ENCODE peak calls at places on chromosomes 2 and 18, in six cellular contexts. One of them, this sample, is unnamed.

GRCh38 chr2:127326289-127326945 is 32.5 kb upstream of the ERCC3 start:
- DNase-seq in cardiac muscle cell: no peak
- DNase-seq in B cell: no peak
- DNase-seq in AG10803: no peak
- DNase-seq in fibroblast of pulmonary artery: no peak
- DNase-seq in GM23338: no peak
- DNase-seq in this sample: no peak

GRCh38 chr2:186365406-186365805 is 120.7 kb upstream of the ZC3H15 start:
- DNase-seq in GM23338: no peak
- DNase-seq in cardiac muscle cell: no peak
- DNase-seq in B cell: no peak
- DNase-seq in fibroblast of pulmonary artery: peak
- DNase-seq in AG10803: peak
- DNase-seq in this sample: no peak

GRCh38 chr18:7117390-7118355 is at the start of gene LAMA1:
- DNase-seq in cardiac muscle cell: peak
- DNase-seq in AG10803: no peak
- DNase-seq in B cell: no peak
- DNase-seq in fibroblast of pulmonary artery: peak
- DNase-seq in GM23338: peak
- DNase-seq in this sample: no peak

GRCh38 chr2:145849466-145849865 is 1329.5 kb upstream of the ZEB2 start:
- DNase-seq in AG10803: no peak
- DNase-seq in fibroblast of pulmonary artery: no peak
- DNase-seq in B cell: no peak
- DNase-seq in GM23338: no peak
- DNase-seq in cardiac muscle cell: no peak
- DNase-seq in this sample: no peak

GRCh38 chr2:223633656-223634055 is 31.5 kb upstream of the SCG2 start:
- DNase-seq in cardiac muscle cell: no peak
- DNase-seq in B cell: no peak
- DNase-seq in GM23338: no peak
- DNase-seq in fibroblast of pulmonary artery: no peak
- DNase-seq in AG10803: peak
- DNase-seq in this sample: no peak

GRCh38 chr2:18585526-18585925 is 3.8 kb downstream of the NT5C1B start:
- DNase-seq in fibroblast of pulmonary artery: no peak
- DNase-seq in GM23338: no peak
- DNase-seq in AG10803: peak
- DNase-seq in cardiac muscle cell: no peak
- DNase-seq in B cell: no peak
- DNase-seq in this sample: no peak

GRCh38 chr2:144515694-144516416 is 4.1 kb downstream of the ZEB2 start:
- DNase-seq in GM23338: peak
- DNase-seq in B cell: peak
- DNase-seq in AG10803: peak
- DNase-seq in fibroblast of pulmonary artery: peak
- DNase-seq in cardiac muscle cell: peak
- DNase-seq in this sample: no peak

GRCh38 chr2:13542642-13543041 is 825.9 kb downstream of the TRIB2 start:
- DNase-seq in fibroblast of pulmonary artery: no peak
- DNase-seq in B cell: no peak
- DNase-seq in AG10803: no peak
- DNase-seq in cardiac muscle cell: no peak
- DNase-seq in GM23338: no peak
- DNase-seq in this sample: no peak

GRCh38 chr2:84931384-84931821 is 25.9 kb downstream of the TMSB10 start:
- DNase-seq in GM23338: no peak
- DNase-seq in B cell: no peak
- DNase-seq in cardiac muscle cell: no peak
- DNase-seq in AG10803: no peak
- DNase-seq in fibroblast of pulmonary artery: no peak
- DNase-seq in this sample: peak

GRCh38 chr2:222296311-222296736 is 2.5 kb downstream of the PAX3 start:
- DNase-seq in cardiac muscle cell: no peak
- DNase-seq in B cell: no peak
- DNase-seq in AG10803: no peak
- DNase-seq in fibroblast of pulmonary artery: no peak
- DNase-seq in GM23338: no peak
- DNase-seq in this sample: no peak

GRCh38 chr2:38622210-38622609 is 19.5 kb upstream of the HNRNPLL start:
- DNase-seq in cardiac muscle cell: no peak
- DNase-seq in B cell: no peak
- DNase-seq in fibroblast of pulmonary artery: no peak
- DNase-seq in GM23338: no peak
- DNase-seq in AG10803: no peak
- DNase-seq in this sample: no peak

GRCh38 chr2:15875969-15876705 is 64.2 kb upstream of the MYCN start:
- DNase-seq in AG10803: no peak
- DNase-seq in cardiac muscle cell: no peak
- DNase-seq in fibroblast of pulmonary artery: no peak
- DNase-seq in GM23338: no peak
- DNase-seq in B cell: no peak
- DNase-seq in this sample: no peak

GRCh38 chr2:150618215-150618905 is 130.9 kb upstream of the RND3 start:
- DNase-seq in GM23338: no peak
- DNase-seq in AG10803: no peak
- DNase-seq in cardiac muscle cell: no peak
- DNase-seq in fibroblast of pulmonary artery: peak
- DNase-seq in B cell: no peak
- DNase-seq in this sample: no peak

GRCh38 chr2:10610213-10610892 is 79.4 kb downstream of the NOL10 start:
- DNase-seq in AG10803: no peak
- DNase-seq in fibroblast of pulmonary artery: no peak
- DNase-seq in B cell: no peak
- DNase-seq in GM23338: no peak
- DNase-seq in cardiac muscle cell: no peak
- DNase-seq in this sample: no peak

GRCh38 chr2:206838690-206839089 is 73.3 kb downstream of the FASTKD2 start:
- DNase-seq in GM23338: no peak
- DNase-seq in B cell: no peak
- DNase-seq in cardiac muscle cell: no peak
- DNase-seq in fibroblast of pulmonary artery: no peak
- DNase-seq in AG10803: no peak
- DNase-seq in this sample: no peak
- TF ChIP-seq CTCF in GM23338: no peak
- TF ChIP-seq CTCF in B cell: no peak
- TF ChIP-seq CTCF in cardiac muscle cell: no peak
- TF ChIP-seq CTCF in fibroblast of pulmonary artery: no peak
- TF ChIP-seq CTCF in AG10803: no peak
- TF ChIP-seq CTCF in this sample: no peak

DNA sequence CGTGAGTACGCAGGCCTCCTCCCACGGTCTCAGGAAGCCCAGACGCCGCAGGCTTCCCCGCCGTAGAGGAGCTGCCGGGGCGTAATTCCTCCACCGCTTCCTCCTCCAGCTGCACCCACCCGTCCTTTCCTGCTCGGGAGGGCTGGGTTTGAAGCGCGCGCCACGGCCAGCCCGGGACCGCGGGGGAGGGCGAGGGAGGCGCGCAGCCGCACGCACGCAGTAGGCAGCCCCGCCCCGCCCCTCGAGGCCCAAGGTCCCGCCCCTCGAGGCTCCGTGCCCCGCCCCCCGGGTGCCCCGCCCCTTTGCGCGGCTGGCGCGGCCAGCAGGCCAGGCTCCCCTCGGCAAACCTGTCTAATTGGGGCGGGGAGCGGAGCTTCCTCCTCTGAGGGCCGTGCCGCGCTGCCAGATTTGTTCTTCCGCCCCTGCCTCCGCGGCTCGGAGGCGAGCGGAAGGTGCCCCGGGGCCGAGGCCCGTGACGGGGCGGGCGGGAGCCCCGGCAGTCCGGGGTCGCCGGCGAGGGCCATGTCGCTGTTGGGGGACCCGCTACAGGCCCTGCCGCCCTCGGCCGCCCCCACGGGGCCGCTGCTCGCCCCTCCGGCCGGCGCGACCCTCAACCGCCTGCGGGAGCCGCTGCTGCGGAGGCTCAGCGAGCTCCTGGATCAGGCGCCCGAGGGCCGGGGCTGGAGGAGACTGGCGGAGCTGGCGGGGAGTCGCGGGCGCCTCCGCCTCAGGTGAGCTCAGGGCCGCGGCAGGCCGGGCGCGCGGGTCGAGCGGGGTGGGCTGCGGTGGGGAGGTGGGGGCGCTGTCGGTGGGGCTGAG is at the start of gene MALT1:
- DNase-seq in AG10803: peak
- DNase-seq in B cell: peak
- DNase-seq in fibroblast of pulmonary artery: peak
- DNase-seq in cardiac muscle cell: peak
- DNase-seq in GM23338: peak
- DNase-seq in this sample: peak
- TF ChIP-seq CTCF in AG10803: no peak
- TF ChIP-seq CTCF in B cell: no peak
- TF ChIP-seq CTCF in fibroblast of pulmonary artery: no peak
- TF ChIP-seq CTCF in cardiac muscle cell: no peak
- TF ChIP-seq CTCF in GM23338: peak
- TF ChIP-seq CTCF in this sample: peak

GRCh38 chr2:7697052-7697451 is 779.8 kb downstream of the RNF144A start:
- DNase-seq in GM23338: peak
- DNase-seq in cardiac muscle cell: no peak
- DNase-seq in fibroblast of pulmonary artery: no peak
- DNase-seq in B cell: no peak
- DNase-seq in AG10803: no peak
- DNase-seq in this sample: no peak
- TF ChIP-seq CTCF in GM23338: peak
- TF ChIP-seq CTCF in cardiac muscle cell: no peak
- TF ChIP-seq CTCF in fibroblast of pulmonary artery: no peak
- TF ChIP-seq CTCF in B cell: no peak
- TF ChIP-seq CTCF in AG10803: no peak
- TF ChIP-seq CTCF in this sample: no peak

GRCh38 chr2:239121600-239122012 is 273.7 kb downstream of the TWIST2 start:
- DNase-seq in fibroblast of pulmonary artery: no peak
- DNase-seq in AG10803: no peak
- DNase-seq in GM23338: no peak
- DNase-seq in cardiac muscle cell: no peak
- DNase-seq in B cell: no peak
- DNase-seq in this sample: no peak
- TF ChIP-seq CTCF in fibroblast of pulmonary artery: no peak
- TF ChIP-seq CTCF in AG10803: no peak
- TF ChIP-seq CTCF in GM23338: no peak
- TF ChIP-seq CTCF in cardiac muscle cell: no peak
- TF ChIP-seq CTCF in B cell: no peak
- TF ChIP-seq CTCF in this sample: no peak

GRCh38 chr2:204329532-204329931 is 215.7 kb upstream of the PARD3B start:
- DNase-seq in B cell: no peak
- DNase-seq in GM23338: no peak
- DNase-seq in fibroblast of pulmonary artery: no peak
- DNase-seq in cardiac muscle cell: no peak
- DNase-seq in AG10803: no peak
- DNase-seq in this sample: no peak

GRCh38 chr2:204321910-204322765 is 223.1 kb upstream of the PARD3B start:
- DNase-seq in cardiac muscle cell: no peak
- DNase-seq in GM23338: no peak
- DNase-seq in B cell: no peak
- DNase-seq in fibroblast of pulmonary artery: peak
- DNase-seq in AG10803: peak
- DNase-seq in this sample: no peak

GRCh38 chr2:204328350-204328749 is 216.9 kb upstream of the PARD3B start:
- DNase-seq in AG10803: no peak
- DNase-seq in GM23338: no peak
- DNase-seq in B cell: no peak
- DNase-seq in fibroblast of pulmonary artery: no peak
- DNase-seq in cardiac muscle cell: no peak
- DNase-seq in this sample: no peak

GRCh38 chr2:204321027-204321800 is 224.1 kb upstream of the PARD3B start:
- DNase-seq in cardiac muscle cell: no peak
- DNase-seq in fibroblast of pulmonary artery: no peak
- DNase-seq in AG10803: no peak
- DNase-seq in GM23338: no peak
- DNase-seq in B cell: no peak
- DNase-seq in this sample: no peak

GRCh38 chr2:204325468-204325867 is 219.8 kb upstream of the PARD3B start:
- DNase-seq in B cell: peak
- DNase-seq in cardiac muscle cell: peak
- DNase-seq in GM23338: peak
- DNase-seq in AG10803: peak
- DNase-seq in fibroblast of pulmonary artery: peak
- DNase-seq in this sample: peak
- TF ChIP-seq CTCF in B cell: peak
- TF ChIP-seq CTCF in cardiac muscle cell: peak
- TF ChIP-seq CTCF in GM23338: peak
- TF ChIP-seq CTCF in AG10803: peak
- TF ChIP-seq CTCF in fibroblast of pulmonary artery: peak
- TF ChIP-seq CTCF in this sample: peak

GRCh38 chr2:42010743-42011298 is 37.0 kb upstream of the PKDCC start:
- DNase-seq in GM23338: no peak
- DNase-seq in AG10803: peak
- DNase-seq in cardiac muscle cell: no peak
- DNase-seq in fibroblast of pulmonary artery: peak
- DNase-seq in B cell: no peak
- DNase-seq in this sample: no peak

GRCh38 chr2:42013409-42013808 is 34.4 kb upstream of the PKDCC start:
- DNase-seq in B cell: no peak
- DNase-seq in AG10803: peak
- DNase-seq in GM23338: no peak
- DNase-seq in fibroblast of pulmonary artery: peak
- DNase-seq in cardiac muscle cell: no peak
- DNase-seq in this sample: no peak

GRCh38 chr2:42009657-42010580 is 37.9 kb upstream of the PKDCC start:
- DNase-seq in fibroblast of pulmonary artery: no peak
- DNase-seq in cardiac muscle cell: no peak
- DNase-seq in GM23338: no peak
- DNase-seq in AG10803: peak
- DNase-seq in B cell: no peak
- DNase-seq in this sample: no peak

GRCh38 chr2:42012137-42012536 is 35.7 kb upstream of the PKDCC start:
- DNase-seq in fibroblast of pulmonary artery: no peak
- DNase-seq in B cell: no peak
- DNase-seq in cardiac muscle cell: no peak
- DNase-seq in GM23338: no peak
- DNase-seq in AG10803: no peak
- DNase-seq in this sample: no peak

GRCh38 chr2:42012651-42013050 is 35.2 kb upstream of the PKDCC start:
- DNase-seq in B cell: no peak
- DNase-seq in GM23338: no peak
- DNase-seq in fibroblast of pulmonary artery: no peak
- DNase-seq in AG10803: no peak
- DNase-seq in cardiac muscle cell: no peak
- DNase-seq in this sample: no peak
- TF ChIP-seq CTCF in B cell: no peak
- TF ChIP-seq CTCF in GM23338: no peak
- TF ChIP-seq CTCF in fibroblast of pulmonary artery: peak
- TF ChIP-seq CTCF in AG10803: peak
- TF ChIP-seq CTCF in cardiac muscle cell: peak
- TF ChIP-seq CTCF in this sample: no peak